ENCODE peak calls at places on chromosomes 13 and 19, in four cellular contexts. One of them, this sample, is unnamed.
A peak's percentile ranks its signal among the peaks of the same experiment; 100 is the strongest.

GRCh38 chr19:7799640-7800355 is 30.2 kb upstream of the EVI5L start:
- DNase-seq in fibroblast of the aortic adventitia: peak; percentile 82
- DNase-seq in NB4: peak; percentile 88
- DNase-seq in A549: peak; percentile 67
- DNase-seq in this sample: peak; percentile 78

GRCh38 chr13:72868229-72868628 is 86.3 kb downstream of the PIBF1 start:
- DNase-seq in fibroblast of the aortic adventitia: no peak
- DNase-seq in NB4: no peak
- DNase-seq in A549: no peak
- DNase-seq in this sample: no peak

GRCh38 chr19:11096210-11096841 is 7.1 kb downstream of the LDLR start:
- DNase-seq in fibroblast of the aortic adventitia: peak; percentile 97
- DNase-seq in NB4: peak; percentile 67
- DNase-seq in A549: no peak
- DNase-seq in this sample: peak; percentile 52

GRCh38 chr13:100396771-100397170 is 191.8 kb downstream of the GGACT start:
- DNase-seq in fibroblast of the aortic adventitia: no peak
- DNase-seq in NB4: peak; percentile 34
- DNase-seq in A549: no peak
- DNase-seq in this sample: no peak

GRCh38 chr13:98942997-98943396 is 34.9 kb downstream of the DOCK9 start:
- DNase-seq in fibroblast of the aortic adventitia: peak; percentile 54
- DNase-seq in NB4: no peak
- DNase-seq in A549: no peak
- DNase-seq in this sample: no peak

GRCh38 chr19:4518345-4519171 is at the start of gene PLIN4:
- DNase-seq in fibroblast of the aortic adventitia: peak; percentile 78
- DNase-seq in NB4: no peak
- DNase-seq in A549: peak; percentile 24
- DNase-seq in this sample: no peak

GRCh38 chr19:28838909-28839308 is 374.0 kb downstream of the UQCRFS1 start:
- DNase-seq in fibroblast of the aortic adventitia: no peak
- DNase-seq in NB4: no peak
- DNase-seq in A549: no peak
- DNase-seq in this sample: no peak

GRCh38 chr19:1495051-1495798 is 4.2 kb downstream of the REEP6 start:
- DNase-seq in fibroblast of the aortic adventitia: no peak
- DNase-seq in NB4: no peak
- DNase-seq in A549: no peak
- DNase-seq in this sample: no peak

GRCh38 chr13:50529154-50529882 is 314.2 kb downstream of the DLEU7 start:
- DNase-seq in fibroblast of the aortic adventitia: peak; percentile 95
- DNase-seq in NB4: no peak
- DNase-seq in A549: peak; percentile 67
- DNase-seq in this sample: no peak

GRCh38 chr13:111177081-111177711 is 62.1 kb downstream of the ARHGEF7 start:
- DNase-seq in fibroblast of the aortic adventitia: no peak
- DNase-seq in NB4: no peak
- DNase-seq in A549: no peak
- DNase-seq in this sample: no peak

GRCh38 chr19:35354898-35355297 is 3.4 kb upstream of the FFAR3 start:
- DNase-seq in fibroblast of the aortic adventitia: no peak
- DNase-seq in NB4: no peak
- DNase-seq in A549: no peak
- DNase-seq in this sample: no peak

GRCh38 chr13:91368676-91369425 is 21.4 kb downstream of the MIR17HG start:
- DNase-seq in fibroblast of the aortic adventitia: no peak
- DNase-seq in NB4: no peak
- DNase-seq in A549: no peak
- DNase-seq in this sample: no peak

GRCh38 chr19:45346449-45346848 is 5.9 kb downstream of the KLC3 start:
- DNase-seq in fibroblast of the aortic adventitia: no peak
- DNase-seq in NB4: no peak
- DNase-seq in A549: no peak
- DNase-seq in this sample: no peak

GRCh38 chr19:4575267-4575793 is 15.8 kb upstream of the SEMA6B start:
- DNase-seq in fibroblast of the aortic adventitia: peak; percentile 98
- DNase-seq in NB4: peak; percentile 88
- DNase-seq in A549: peak; percentile 94
- DNase-seq in this sample: peak; percentile 59

GRCh38 chr19:34173145-34173956 is 1.0 kb downstream of the LSM14A start:
- DNase-seq in fibroblast of the aortic adventitia: peak; percentile 55
- DNase-seq in NB4: peak; percentile 48
- DNase-seq in A549: peak; percentile 69
- DNase-seq in this sample: peak; percentile 28

GRCh38 chr19:12793290-12794195 is 2.3 kb downstream of the JUNB start:
- DNase-seq in fibroblast of the aortic adventitia: peak; percentile 91
- DNase-seq in NB4: peak; percentile 91
- DNase-seq in A549: peak; percentile 88
- DNase-seq in this sample: peak; percentile 89

GRCh38 chr13:32535140-32535539 is 3.5 kb downstream of the N4BP2L2 start:
- DNase-seq in fibroblast of the aortic adventitia: no peak
- DNase-seq in NB4: no peak
- DNase-seq in A549: no peak
- DNase-seq in this sample: no peak

GRCh38 chr19:40896418-40896796 is 14.4 kb upstream of the CYP2A7 start:
- DNase-seq in fibroblast of the aortic adventitia: no peak
- DNase-seq in NB4: no peak
- DNase-seq in A549: no peak
- DNase-seq in this sample: no peak

GRCh38 chr19:28705008-28705407 is 507.9 kb downstream of the UQCRFS1 start:
- DNase-seq in fibroblast of the aortic adventitia: peak; percentile 90
- DNase-seq in NB4: no peak
- DNase-seq in A549: peak; percentile 58
- DNase-seq in this sample: peak; percentile 83

GRCh38 chr13:75175575-75175974 is 306.4 kb downstream of the TBC1D4 start:
- DNase-seq in fibroblast of the aortic adventitia: no peak
- DNase-seq in NB4: no peak
- DNase-seq in A549: no peak
- DNase-seq in this sample: peak; percentile 54

GRCh38 chr19:32868206-32868950 is 1.2 kb downstream of the SLC7A9 start:
- DNase-seq in fibroblast of the aortic adventitia: no peak
- DNase-seq in NB4: no peak
- DNase-seq in A549: no peak
- DNase-seq in this sample: no peak

GRCh38 chr19:19345232-19345631 is 24.6 kb downstream of the MAU2 start:
- DNase-seq in fibroblast of the aortic adventitia: no peak
- DNase-seq in NB4: no peak
- DNase-seq in A549: no peak
- DNase-seq in this sample: no peak

GRCh38 chr13:99086149-99086868 is 108.4 kb upstream of the DOCK9 start:
- DNase-seq in fibroblast of the aortic adventitia: peak; percentile 39
- DNase-seq in NB4: peak; percentile 67
- DNase-seq in A549: peak; percentile 43
- DNase-seq in this sample: peak; percentile 56

GRCh38 chr19:1837625-1838105 is 10.6 kb downstream of the REXO1 start:
- DNase-seq in fibroblast of the aortic adventitia: no peak
- DNase-seq in NB4: no peak
- DNase-seq in A549: no peak
- DNase-seq in this sample: no peak

GRCh38 chr13:110590577-110590976 is 24.8 kb upstream of the NAXD start:
- DNase-seq in fibroblast of the aortic adventitia: no peak
- DNase-seq in NB4: no peak
- DNase-seq in A549: no peak
- DNase-seq in this sample: no peak

GRCh38 chr13:45713721-45714120 is 11.6 kb downstream of the CBY2 start:
- DNase-seq in fibroblast of the aortic adventitia: no peak
- DNase-seq in NB4: no peak
- DNase-seq in A549: no peak
- DNase-seq in this sample: no peak

GRCh38 chr13:109400192-109400591 is 386.2 kb downstream of the IRS2 start:
- DNase-seq in fibroblast of the aortic adventitia: no peak
- DNase-seq in NB4: peak; percentile 96
- DNase-seq in A549: no peak
- DNase-seq in this sample: no peak

GRCh38 chr13:112150352-112150751 is 83.4 kb downstream of the SOX1 start:
- DNase-seq in fibroblast of the aortic adventitia: no peak
- DNase-seq in NB4: no peak
- DNase-seq in A549: no peak
- DNase-seq in this sample: no peak

GRCh38 chr19:1091544-1092175 is 3.5 kb downstream of the POLR2E start:
- DNase-seq in fibroblast of the aortic adventitia: no peak
- DNase-seq in NB4: no peak
- DNase-seq in A549: no peak
- DNase-seq in this sample: no peak

GRCh38 chr19:29539131-29539530 is 13.3 kb downstream of the VSTM2B start:
- DNase-seq in fibroblast of the aortic adventitia: no peak
- DNase-seq in NB4: no peak
- DNase-seq in A549: no peak
- DNase-seq in this sample: no peak

GRCh38 chr13:30119476-30119875 is 187.9 kb downstream of the KATNAL1 start:
- DNase-seq in fibroblast of the aortic adventitia: peak; percentile 83
- DNase-seq in NB4: peak; percentile 77
- DNase-seq in A549: no peak
- DNase-seq in this sample: peak; percentile 91

GRCh38 chr13:98447881-98448641 is 128.8 kb downstream of the STK24 start:
- DNase-seq in fibroblast of the aortic adventitia: no peak
- DNase-seq in NB4: peak; percentile 37
- DNase-seq in A549: peak; percentile 45
- DNase-seq in this sample: no peak

GRCh38 chr13:99214691-99215090 is 14.0 kb downstream of the UBAC2 start:
- DNase-seq in fibroblast of the aortic adventitia: no peak
- DNase-seq in NB4: no peak
- DNase-seq in A549: no peak
- DNase-seq in this sample: no peak

GRCh38 chr13:46893820-46894533 is 2.9 kb downstream of the HTR2A start:
- DNase-seq in fibroblast of the aortic adventitia: peak; percentile 70
- DNase-seq in NB4: peak; percentile 68
- DNase-seq in A549: peak; percentile 19
- DNase-seq in this sample: no peak

GRCh38 chr19:10501971-10502523 is 1.1 kb downstream of the KEAP1 start:
- DNase-seq in fibroblast of the aortic adventitia: peak; percentile 47
- DNase-seq in NB4: peak; percentile 86
- DNase-seq in A549: peak; percentile 80
- DNase-seq in this sample: no peak

GRCh38 chr13:87999791-88000190 is 328.6 kb downstream of the SLITRK5 start:
- DNase-seq in fibroblast of the aortic adventitia: no peak
- DNase-seq in NB4: peak; percentile 33
- DNase-seq in A549: no peak
- DNase-seq in this sample: no peak
- TF ChIP-seq CTCF in fibroblast of the aortic adventitia: no peak
- TF ChIP-seq CTCF in NB4: no peak
- TF ChIP-seq CTCF in A549: no peak
- TF ChIP-seq CTCF in this sample: no peak

GRCh38 chr19:23758187-23759074 is at the start of gene ZNF681:
- DNase-seq in fibroblast of the aortic adventitia: peak; percentile 62
- DNase-seq in NB4: peak; percentile 95
- DNase-seq in A549: peak; percentile 21
- DNase-seq in this sample: peak; percentile 86
- TF ChIP-seq CTCF in fibroblast of the aortic adventitia: peak; percentile 5
- TF ChIP-seq CTCF in NB4: no peak
- TF ChIP-seq CTCF in A549: no peak
- TF ChIP-seq CTCF in this sample: peak; percentile 56

GRCh38 chr13:41723136-41723535 is 237.8 kb downstream of the VWA8 start:
- DNase-seq in fibroblast of the aortic adventitia: no peak
- DNase-seq in NB4: no peak
- DNase-seq in A549: no peak
- DNase-seq in this sample: no peak

GRCh38 chr13:41720839-41721561 is 239.9 kb downstream of the VWA8 start:
- DNase-seq in fibroblast of the aortic adventitia: no peak
- DNase-seq in NB4: no peak
- DNase-seq in A549: no peak
- DNase-seq in this sample: no peak

GRCh38 chr13:41722684-41723083 is 238.2 kb downstream of the VWA8 start:
- DNase-seq in fibroblast of the aortic adventitia: no peak
- DNase-seq in NB4: no peak
- DNase-seq in A549: no peak
- DNase-seq in this sample: no peak
- TF ChIP-seq CTCF in fibroblast of the aortic adventitia: no peak
- TF ChIP-seq CTCF in NB4: no peak
- TF ChIP-seq CTCF in A549: no peak
- TF ChIP-seq CTCF in this sample: no peak

GRCh38 chr19:50412419-50412818 is 6.3 kb upstream of the SPIB start:
- DNase-seq in fibroblast of the aortic adventitia: no peak
- DNase-seq in NB4: no peak
- DNase-seq in A549: no peak
- DNase-seq in this sample: no peak
- TF ChIP-seq CTCF in fibroblast of the aortic adventitia: no peak
- TF ChIP-seq CTCF in NB4: no peak
- TF ChIP-seq CTCF in A549: no peak
- TF ChIP-seq CTCF in this sample: no peak

DNA sequence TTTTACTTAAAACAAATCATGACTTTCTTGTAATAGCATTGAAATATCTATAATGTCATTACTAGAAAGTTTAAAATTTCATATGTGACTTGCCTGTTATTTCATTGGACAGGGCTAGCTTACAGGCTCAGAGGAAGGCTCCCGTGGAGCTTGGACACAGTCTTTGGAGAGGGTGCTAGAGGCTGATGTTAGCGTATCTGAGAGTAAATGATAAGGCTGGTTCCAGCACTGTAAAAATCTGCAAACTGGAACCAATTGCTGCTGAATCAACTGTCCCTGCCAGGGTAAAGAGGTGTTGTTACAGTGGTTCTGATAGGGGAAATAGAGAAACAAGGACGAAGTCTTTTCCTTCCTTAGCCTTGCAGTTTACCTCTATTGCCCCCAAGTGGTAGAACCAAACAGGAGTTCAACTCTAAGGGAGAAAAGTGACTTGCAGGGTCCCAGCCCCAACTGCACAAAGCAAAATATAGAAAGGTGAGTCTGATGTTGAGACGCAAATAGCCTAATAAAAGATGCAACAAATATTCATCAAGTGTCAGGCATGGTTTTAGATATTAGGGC is 901.7 kb downstream of the DIAPH3 start:
- DNase-seq in fibroblast of the aortic adventitia: peak; percentile 4
- DNase-seq in NB4: peak; percentile 46
- DNase-seq in A549: peak; percentile 4
- DNase-seq in this sample: no peak
- TF ChIP-seq CTCF in fibroblast of the aortic adventitia: peak; percentile 38
- TF ChIP-seq CTCF in NB4: peak; percentile 68
- TF ChIP-seq CTCF in A549: no peak
- TF ChIP-seq CTCF in this sample: no peak